ENCODE peak calls at places on chromosomes 16 and 17, in ten cellular contexts. A is small intestine; D is fibroblast of the aortic adventitia; C is nephron progenitor cell; F is uterus; X is T-helper 17 cell; H is activated CD8-positive, alpha-beta memory T cell treated with anti-CD3 and anti-CD28 coated beads, Interleukin-2, amount 10 ng/mL, durations not matched to agents 7 days and 5 days; B is glutamatergic neuron; L is stimulated activated CD8-positive, alpha-beta memory T cell treated with anti-CD3 and anti-CD28 coated beads, Interleukin-15, amount 100 ng/mL, for 4 hours; Y is GM03348. K is an unnamed sample.

GRCh38 chr16:25140459-25140858 is 28.9 kb downstream of the LCMT1 start:
- DNase-seq in F (peak; percentile 46), H (no peak), D (no peak), L (no peak), Y (no peak), C (no peak), B (no peak), X (no peak), A (no peak), K (no peak)

GRCh38 chr16:57590654-57591085 is 37.8 kb upstream of the ADGRG1 start:
- DNase-seq in C (no peak), Y (peak; percentile 66), X (no peak), B (no peak), H (no peak), L (no peak), F (peak; percentile 38), A (no peak), D (peak; percentile 86), K (peak; percentile 48)

GRCh38 chr17:42307362-42307927 is 19.1 kb downstream of the STAT5A start:
- DNase-seq in D (no peak), F (no peak), Y (no peak), X (no peak), C (no peak), A (no peak), H (no peak), L (no peak), B (no peak), K (no peak)

GRCh38 chr16:57264950-57265371 is 19.5 kb downstream of the PLLP start:
- DNase-seq in L (no peak), C (no peak), H (no peak), D (no peak), A (peak; percentile 90), X (no peak), B (no peak), Y (no peak), F (no peak), K (no peak)

GRCh38 chr16:72908362-72908838 is 139.5 kb downstream of the ZFHX3 start:
- DNase-seq in H (no peak), D (no peak), B (no peak), Y (no peak), L (no peak), X (no peak), A (no peak), C (no peak), F (no peak), K (no peak)

GRCh38 chr16:27204232-27204915 is 1.0 kb downstream of the KDM8 start:
- DNase-seq in H (no peak), C (no peak), X (no peak), A (no peak), Y (no peak), L (no peak), F (no peak), D (no peak), B (no peak), K (no peak)

GRCh38 chr17:6065351-6065750 is 4.8 kb upstream of the WSCD1 start:
- DNase-seq in A (no peak), F (no peak), X (no peak), C (no peak), D (no peak), L (no peak), Y (no peak), B (no peak), H (no peak), K (no peak)

GRCh38 chr17:74274060-74274702 is at the start of gene DNAI2:
- DNase-seq in H (no peak), C (peak; percentile 65), D (no peak), X (no peak), L (no peak), B (peak; percentile 70), Y (no peak), F (no peak), A (no peak), K (no peak)

GRCh38 chr16:8928467-8928957 is 35.2 kb downstream of the USP7 start:
- DNase-seq in Y (no peak), X (no peak), H (no peak), A (no peak), L (no peak), B (no peak), D (no peak), F (peak; percentile 28), C (no peak), K (peak; percentile 69)

GRCh38 chr16:1309888-1310831 is 724 bp downstream of the UBE2I start:
- DNase-seq in A (peak; percentile 56), C (no peak), B (no peak), F (peak; percentile 51), H (peak; percentile 72), X (peak; percentile 43), L (peak; percentile 37), Y (peak; percentile 85), D (peak; percentile 52), K (peak; percentile 83)

GRCh38 chr17:18187816-18188761 is 4.5 kb downstream of the ALKBH5 start:
- DNase-seq in C (no peak), Y (peak; percentile 65), D (peak; percentile 68), B (no peak), X (no peak), H (peak; percentile 75), A (no peak), F (no peak), L (no peak), K (peak; percentile 62)

GRCh38 chr17:83086197-83086880 is 6.9 kb downstream of the METRNL start:
- DNase-seq in F (no peak), C (no peak), X (no peak), L (no peak), H (no peak), A (no peak), D (no peak), B (no peak), Y (no peak), K (no peak)

GRCh38 chr17:75124041-75124818 is 7.3 kb downstream of the NT5C start:
- DNase-seq in H (peak; percentile 56), A (peak; percentile 99), X (no peak), L (peak; percentile 35), F (peak; percentile 57), D (peak; percentile 43), Y (no peak), B (no peak), C (no peak), K (no peak)

GRCh38 chr17:44170499-44171201 is at the start of gene ASB16:
- DNase-seq in C (no peak), B (no peak), Y (peak; percentile 42), A (no peak), D (peak; percentile 35), H (no peak), F (peak; percentile 41), X (no peak), L (no peak), K (peak; percentile 34)

GRCh38 chr16:85436636-85437160 is 176.4 kb upstream of the GSE1 start:
- DNase-seq in H (no peak), B (peak; percentile 89), C (peak; percentile 73), F (peak; percentile 83), X (no peak), L (no peak), Y (peak; percentile 57), A (peak; percentile 86), D (peak; percentile 15), K (no peak)

GRCh38 chr16:2821483-2822157 is 4.6 kb downstream of the PRSS21 start:
- DNase-seq in B (no peak), X (no peak), F (no peak), Y (peak; percentile 33), C (no peak), L (no peak), H (no peak), A (no peak), D (no peak), K (no peak)

GRCh38 chr17:48804936-48805411 is 12.1 kb downstream of the TTLL6 start:
- DNase-seq in B (peak; percentile 80), D (peak; percentile 52), C (peak; percentile 87), Y (peak; percentile 89), X (peak; percentile 62), L (no peak), F (peak; percentile 39), A (peak; percentile 76), H (peak; percentile 74), K (peak; percentile 79)

GRCh38 chr17:1413281-1413791 is 13.3 kb upstream of the YWHAE start:
- DNase-seq in A (peak; percentile 89), X (no peak), F (peak; percentile 31), B (no peak), H (no peak), C (no peak), Y (peak; percentile 42), L (no peak), D (peak; percentile 95), K (peak; percentile 72)

GRCh38 chr16:49564577-49565224 is 191.1 kb downstream of the C16orf78 start:
- DNase-seq in X (no peak), L (no peak), H (no peak), F (no peak), A (no peak), C (no peak), Y (no peak), B (no peak), D (no peak), K (no peak)

GRCh38 chr16:66924527-66925321 is 611 bp downstream of the RRAD start:
- DNase-seq in Y (peak; percentile 80), H (peak; percentile 56), X (peak; percentile 32), B (peak; percentile 73), F (no peak), C (peak; percentile 78), L (no peak), A (peak; percentile 56), D (no peak), K (peak; percentile 54)